ENCODE peak calls at places on chromosomes 2 and 18, in six cellular contexts. One of them, this sample, is unnamed.

GRCh38 chr18:40485318-40485717 is 1469.7 kb upstream of the PIK3C3 start:
- DNase-seq in adrenal gland: no peak
- DNase-seq in brain microvascular endothelial cell: peak; percentile 81
- DNase-seq in endothelial cell: no peak
- DNase-seq in gastrocnemius medialis: no peak
- DNase-seq in fibroblast of the aortic adventitia: no peak
- DNase-seq in this sample: no peak

GRCh38 chr2:186460465-186460864 is 25.6 kb upstream of the ZC3H15 start:
- DNase-seq in adrenal gland: no peak
- DNase-seq in brain microvascular endothelial cell: no peak
- DNase-seq in endothelial cell: no peak
- DNase-seq in gastrocnemius medialis: no peak
- DNase-seq in fibroblast of the aortic adventitia: peak; percentile 35
- DNase-seq in this sample: no peak

GRCh38 chr2:160689441-160689840 is 195.8 kb upstream of the RBMS1 start:
- DNase-seq in adrenal gland: no peak
- DNase-seq in brain microvascular endothelial cell: no peak
- DNase-seq in endothelial cell: no peak
- DNase-seq in gastrocnemius medialis: no peak
- DNase-seq in fibroblast of the aortic adventitia: no peak
- DNase-seq in this sample: no peak

GRCh38 chr2:72815655-72816268 is 10.1 kb downstream of the EXOC6B start:
- DNase-seq in adrenal gland: no peak
- DNase-seq in brain microvascular endothelial cell: peak; percentile 66
- DNase-seq in endothelial cell: peak; percentile 34
- DNase-seq in gastrocnemius medialis: no peak
- DNase-seq in fibroblast of the aortic adventitia: no peak
- DNase-seq in this sample: no peak

GRCh38 chr2:18991177-18992168 is 366.9 kb downstream of the OSR1 start:
- DNase-seq in adrenal gland: peak; percentile 18
- DNase-seq in brain microvascular endothelial cell: peak; percentile 48
- DNase-seq in endothelial cell: no peak
- DNase-seq in gastrocnemius medialis: peak; percentile 17
- DNase-seq in fibroblast of the aortic adventitia: peak; percentile 98
- DNase-seq in this sample: no peak

GRCh38 chr2:75464348-75464946 is 96.3 kb downstream of the EVA1A start:
- DNase-seq in adrenal gland: no peak
- DNase-seq in brain microvascular endothelial cell: peak; percentile 20
- DNase-seq in endothelial cell: no peak
- DNase-seq in gastrocnemius medialis: no peak
- DNase-seq in fibroblast of the aortic adventitia: peak; percentile 69
- DNase-seq in this sample: peak; percentile 20

GRCh38 chr2:195710407-195710806 is 53.4 kb downstream of the SLC39A10 start:
- DNase-seq in adrenal gland: no peak
- DNase-seq in brain microvascular endothelial cell: no peak
- DNase-seq in endothelial cell: no peak
- DNase-seq in gastrocnemius medialis: no peak
- DNase-seq in fibroblast of the aortic adventitia: peak; percentile 69
- DNase-seq in this sample: no peak

GRCh38 chr2:76157531-76157930 is 446.8 kb upstream of the GCFC2 start:
- DNase-seq in adrenal gland: no peak
- DNase-seq in brain microvascular endothelial cell: no peak
- DNase-seq in endothelial cell: no peak
- DNase-seq in gastrocnemius medialis: no peak
- DNase-seq in fibroblast of the aortic adventitia: no peak
- DNase-seq in this sample: no peak

GRCh38 chr2:234211797-234212196 is 161.3 kb downstream of the SPP2 start:
- DNase-seq in adrenal gland: no peak
- DNase-seq in brain microvascular endothelial cell: peak; percentile 14
- DNase-seq in endothelial cell: no peak
- DNase-seq in gastrocnemius medialis: no peak
- DNase-seq in fibroblast of the aortic adventitia: peak; percentile 48
- DNase-seq in this sample: no peak

GRCh38 chr2:39128919-39129391 is 8.1 kb upstream of the SOS1 start:
- DNase-seq in adrenal gland: no peak
- DNase-seq in brain microvascular endothelial cell: no peak
- DNase-seq in endothelial cell: no peak
- DNase-seq in gastrocnemius medialis: no peak
- DNase-seq in fibroblast of the aortic adventitia: peak; percentile 32
- DNase-seq in this sample: no peak

DNA sequence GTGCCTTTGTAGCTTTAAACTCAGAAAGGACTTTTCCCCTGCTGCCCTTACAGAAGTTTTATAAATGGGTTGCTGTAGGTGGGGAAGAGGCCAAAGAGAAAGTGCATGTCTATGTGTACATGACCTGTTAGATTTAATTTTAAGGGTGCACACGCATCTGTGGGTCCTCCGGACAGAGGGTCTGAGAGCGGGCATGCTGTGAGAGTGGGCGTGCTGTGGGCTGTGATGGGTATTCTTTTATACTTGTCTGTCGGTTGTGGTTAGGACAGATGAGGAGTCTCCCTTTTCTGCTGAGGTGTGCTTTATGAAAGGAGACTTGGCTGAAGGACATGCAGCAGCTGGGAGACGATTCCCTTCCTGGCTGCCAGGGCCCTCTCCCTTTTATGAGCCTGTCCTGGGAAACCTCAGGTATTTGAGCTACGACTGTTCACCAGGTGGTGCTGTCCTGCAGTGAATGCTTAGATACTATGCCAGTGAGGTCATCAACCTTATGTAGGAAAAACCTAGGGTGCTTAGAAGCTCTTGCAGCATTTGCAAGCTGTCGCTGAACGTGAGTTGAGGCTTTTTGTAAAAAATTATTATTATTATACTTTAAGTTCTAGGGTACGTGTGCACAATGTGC is 67.5 kb downstream of the TANC1 start:
- DNase-seq in adrenal gland: no peak
- DNase-seq in brain microvascular endothelial cell: peak; percentile 41
- DNase-seq in endothelial cell: peak; percentile 9
- DNase-seq in gastrocnemius medialis: no peak
- DNase-seq in fibroblast of the aortic adventitia: peak; percentile 26
- DNase-seq in this sample: no peak
- TF ChIP-seq CTCF in adrenal gland: peak; percentile 30
- TF ChIP-seq CTCF in brain microvascular endothelial cell: peak; percentile 61
- TF ChIP-seq CTCF in endothelial cell: no peak
- TF ChIP-seq CTCF in gastrocnemius medialis: no peak
- TF ChIP-seq CTCF in fibroblast of the aortic adventitia: no peak
- TF ChIP-seq CTCF in this sample: peak; percentile 24

GRCh38 chr2:79530443-79530842 is 17.6 kb downstream of the CTNNA2 start:
- DNase-seq in adrenal gland: no peak
- DNase-seq in brain microvascular endothelial cell: no peak
- DNase-seq in endothelial cell: peak; percentile 31
- DNase-seq in gastrocnemius medialis: no peak
- DNase-seq in fibroblast of the aortic adventitia: no peak
- DNase-seq in this sample: no peak
- TF ChIP-seq CTCF in adrenal gland: no peak
- TF ChIP-seq CTCF in brain microvascular endothelial cell: peak; percentile 4
- TF ChIP-seq CTCF in endothelial cell: peak; percentile 22
- TF ChIP-seq CTCF in gastrocnemius medialis: no peak
- TF ChIP-seq CTCF in fibroblast of the aortic adventitia: no peak
- TF ChIP-seq CTCF in this sample: peak; percentile 15

DNA sequence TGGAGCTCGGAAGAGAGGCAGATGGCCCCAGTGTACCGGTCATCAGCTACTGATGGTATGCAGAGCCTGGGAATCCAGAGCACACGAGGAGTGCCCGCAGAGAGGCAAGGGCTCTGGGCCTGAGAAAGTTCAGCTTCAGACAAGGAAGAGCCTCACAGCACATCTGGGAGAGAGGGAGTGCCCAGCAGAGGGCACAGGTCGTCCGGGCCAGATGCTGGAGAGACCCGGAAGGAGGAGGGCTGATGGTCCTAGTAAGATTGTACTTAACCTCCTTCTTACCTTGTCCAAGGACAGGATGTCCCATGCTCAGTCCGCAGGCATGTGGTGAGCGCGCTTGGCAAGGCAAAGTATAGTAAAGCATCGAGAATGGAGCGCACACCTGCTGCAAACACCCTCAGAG is 24.4 kb upstream of the CHMP1B start:
- DNase-seq in adrenal gland: no peak
- DNase-seq in brain microvascular endothelial cell: no peak
- DNase-seq in endothelial cell: no peak
- DNase-seq in gastrocnemius medialis: no peak
- DNase-seq in fibroblast of the aortic adventitia: no peak
- DNase-seq in this sample: no peak
- TF ChIP-seq CTCF in adrenal gland: no peak
- TF ChIP-seq CTCF in brain microvascular endothelial cell: no peak
- TF ChIP-seq CTCF in endothelial cell: no peak
- TF ChIP-seq CTCF in gastrocnemius medialis: no peak
- TF ChIP-seq CTCF in fibroblast of the aortic adventitia: no peak
- TF ChIP-seq CTCF in this sample: no peak

GRCh38 chr2:239193925-239194687 is 206.7 kb downstream of the HDAC4 start:
- DNase-seq in adrenal gland: peak; percentile 18
- DNase-seq in brain microvascular endothelial cell: no peak
- DNase-seq in endothelial cell: no peak
- DNase-seq in gastrocnemius medialis: peak; percentile 13
- DNase-seq in fibroblast of the aortic adventitia: no peak
- DNase-seq in this sample: no peak
- TF ChIP-seq CTCF in adrenal gland: no peak
- TF ChIP-seq CTCF in brain microvascular endothelial cell: peak; percentile 47
- TF ChIP-seq CTCF in endothelial cell: no peak
- TF ChIP-seq CTCF in gastrocnemius medialis: no peak
- TF ChIP-seq CTCF in fibroblast of the aortic adventitia: no peak
- TF ChIP-seq CTCF in this sample: peak; percentile 18

DNA sequence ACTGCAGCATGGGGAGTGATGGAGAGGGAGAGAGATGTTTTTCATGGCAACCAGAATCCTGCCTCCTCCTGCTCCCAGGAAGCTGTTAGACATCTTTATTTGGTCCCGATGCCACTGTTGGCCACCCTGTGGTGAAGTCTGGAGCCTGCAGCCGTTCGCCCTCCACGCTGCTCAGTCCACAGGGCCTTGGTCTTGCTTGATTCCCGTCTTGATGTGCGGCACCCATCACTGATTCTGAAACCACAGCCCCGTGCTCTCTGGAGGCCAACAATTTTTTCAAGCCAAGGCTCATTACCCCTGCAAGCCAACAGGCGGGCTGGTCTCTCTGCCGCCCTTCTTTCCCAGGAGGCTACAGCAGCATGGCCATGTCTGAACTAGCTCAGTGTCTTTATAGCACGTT is 24.5 kb downstream of the SIGLEC15 start:
- DNase-seq in adrenal gland: no peak
- DNase-seq in brain microvascular endothelial cell: peak; percentile 35
- DNase-seq in endothelial cell: no peak
- DNase-seq in gastrocnemius medialis: no peak
- DNase-seq in fibroblast of the aortic adventitia: no peak
- DNase-seq in this sample: no peak
- TF ChIP-seq CTCF in adrenal gland: peak; percentile 26
- TF ChIP-seq CTCF in brain microvascular endothelial cell: peak; percentile 70
- TF ChIP-seq CTCF in endothelial cell: no peak
- TF ChIP-seq CTCF in gastrocnemius medialis: no peak
- TF ChIP-seq CTCF in fibroblast of the aortic adventitia: peak; percentile 24
- TF ChIP-seq CTCF in this sample: no peak